ENCODE peak calls at places on chromosomes 7 and 10, in seven cellular contexts. One of them, this sample, is unnamed.

GRCh38 chr7:157568785-157569584 is 232.2 kb downstream of the DNAJB6 start:
- DNase-seq in cardiac fibroblast: peak
- DNase-seq in lower leg skin: no peak
- DNase-seq in right lobe of liver: no peak
- DNase-seq in RWPE1: no peak
- DNase-seq in fibroblast of mammary gland: peak
- DNase-seq in PC-9: no peak
- DNase-seq in this sample: peak

GRCh38 chr10:78913219-78914059 is 155.3 kb upstream of the ZMIZ1 start:
- DNase-seq in fibroblast of mammary gland: no peak
- DNase-seq in right lobe of liver: peak
- DNase-seq in cardiac fibroblast: no peak
- DNase-seq in PC-9: no peak
- DNase-seq in RWPE1: no peak
- DNase-seq in lower leg skin: no peak
- DNase-seq in this sample: no peak

GRCh38 chr7:100071018-100071723 is 10.4 kb downstream of the ZNF3 start:
- DNase-seq in fibroblast of mammary gland: no peak
- DNase-seq in PC-9: no peak
- DNase-seq in right lobe of liver: no peak
- DNase-seq in cardiac fibroblast: no peak
- DNase-seq in lower leg skin: no peak
- DNase-seq in RWPE1: no peak
- DNase-seq in this sample: no peak

GRCh38 chr10:52877453-52877852 is 104.9 kb upstream of the MBL2 start:
- DNase-seq in RWPE1: no peak
- DNase-seq in lower leg skin: no peak
- DNase-seq in cardiac fibroblast: no peak
- DNase-seq in fibroblast of mammary gland: no peak
- DNase-seq in PC-9: no peak
- DNase-seq in right lobe of liver: no peak
- DNase-seq in this sample: no peak

GRCh38 chr10:24849537-24850299 is 102.7 kb downstream of the PRTFDC1 start:
- DNase-seq in cardiac fibroblast: peak
- DNase-seq in PC-9: peak
- DNase-seq in right lobe of liver: no peak
- DNase-seq in fibroblast of mammary gland: no peak
- DNase-seq in lower leg skin: no peak
- DNase-seq in RWPE1: peak
- DNase-seq in this sample: no peak

GRCh38 chr7:50142421-50143113 is 49.5 kb upstream of the ZPBP start:
- DNase-seq in cardiac fibroblast: peak
- DNase-seq in lower leg skin: no peak
- DNase-seq in fibroblast of mammary gland: peak
- DNase-seq in PC-9: no peak
- DNase-seq in RWPE1: no peak
- DNase-seq in right lobe of liver: no peak
- DNase-seq in this sample: no peak

GRCh38 chr10:91051834-91052233 is 130.9 kb upstream of the ANKRD1 start:
- DNase-seq in RWPE1: no peak
- DNase-seq in lower leg skin: no peak
- DNase-seq in cardiac fibroblast: peak
- DNase-seq in right lobe of liver: no peak
- DNase-seq in fibroblast of mammary gland: peak
- DNase-seq in PC-9: no peak
- DNase-seq in this sample: no peak

GRCh38 chr7:91353923-91354322 is 89.7 kb downstream of the FZD1 start:
- DNase-seq in RWPE1: no peak
- DNase-seq in PC-9: no peak
- DNase-seq in cardiac fibroblast: no peak
- DNase-seq in fibroblast of mammary gland: no peak
- DNase-seq in lower leg skin: no peak
- DNase-seq in right lobe of liver: no peak
- DNase-seq in this sample: no peak

GRCh38 chr10:119189811-119190282 is 11.2 kb upstream of the PRDX3 start:
- DNase-seq in cardiac fibroblast: peak
- DNase-seq in fibroblast of mammary gland: no peak
- DNase-seq in right lobe of liver: no peak
- DNase-seq in lower leg skin: no peak
- DNase-seq in RWPE1: no peak
- DNase-seq in PC-9: no peak
- DNase-seq in this sample: no peak

GRCh38 chr10:47140752-47141348 is 159.1 kb upstream of the GDF10 start:
- DNase-seq in cardiac fibroblast: no peak
- DNase-seq in right lobe of liver: no peak
- DNase-seq in lower leg skin: no peak
- DNase-seq in RWPE1: no peak
- DNase-seq in fibroblast of mammary gland: no peak
- DNase-seq in PC-9: no peak
- DNase-seq in this sample: no peak

GRCh38 chr10:37701781-37702493 is 155.5 kb downstream of the ZNF248 start:
- DNase-seq in right lobe of liver: no peak
- DNase-seq in lower leg skin: peak
- DNase-seq in fibroblast of mammary gland: no peak
- DNase-seq in RWPE1: no peak
- DNase-seq in PC-9: no peak
- DNase-seq in cardiac fibroblast: no peak
- DNase-seq in this sample: no peak

GRCh38 chr7:143376396-143376795 is 4.7 kb upstream of the ZYX start:
- DNase-seq in right lobe of liver: no peak
- DNase-seq in RWPE1: no peak
- DNase-seq in lower leg skin: no peak
- DNase-seq in fibroblast of mammary gland: no peak
- DNase-seq in cardiac fibroblast: no peak
- DNase-seq in PC-9: no peak
- DNase-seq in this sample: no peak

GRCh38 chr7:99102809-99103690 is 40.9 kb downstream of the SMURF1 start:
- DNase-seq in right lobe of liver: no peak
- DNase-seq in PC-9: no peak
- DNase-seq in cardiac fibroblast: peak
- DNase-seq in lower leg skin: no peak
- DNase-seq in fibroblast of mammary gland: peak
- DNase-seq in RWPE1: peak
- DNase-seq in this sample: peak

GRCh38 chr10:103605359-103606156 is 112.1 kb downstream of the NEURL1 start:
- DNase-seq in PC-9: peak
- DNase-seq in cardiac fibroblast: peak
- DNase-seq in lower leg skin: no peak
- DNase-seq in right lobe of liver: no peak
- DNase-seq in fibroblast of mammary gland: peak
- DNase-seq in RWPE1: peak
- DNase-seq in this sample: peak

GRCh38 chr10:107103174-107104025 is 61.1 kb downstream of the SORCS1 start:
- DNase-seq in RWPE1: no peak
- DNase-seq in lower leg skin: no peak
- DNase-seq in cardiac fibroblast: no peak
- DNase-seq in PC-9: no peak
- DNase-seq in right lobe of liver: no peak
- DNase-seq in fibroblast of mammary gland: no peak
- DNase-seq in this sample: no peak

GRCh38 chr7:51430480-51431086 is 114.0 kb upstream of the COBL start:
- DNase-seq in right lobe of liver: no peak
- DNase-seq in fibroblast of mammary gland: peak
- DNase-seq in cardiac fibroblast: peak
- DNase-seq in lower leg skin: no peak
- DNase-seq in PC-9: peak
- DNase-seq in RWPE1: peak
- DNase-seq in this sample: peak

GRCh38 chr10:19724287-19724686 is 91.9 kb upstream of the PLXDC2 start:
- DNase-seq in cardiac fibroblast: no peak
- DNase-seq in fibroblast of mammary gland: no peak
- DNase-seq in PC-9: no peak
- DNase-seq in right lobe of liver: no peak
- DNase-seq in RWPE1: no peak
- DNase-seq in lower leg skin: no peak
- DNase-seq in this sample: no peak

GRCh38 chr10:130770018-130770630 is 541.4 kb downstream of the TCERG1L start:
- DNase-seq in RWPE1: no peak
- DNase-seq in cardiac fibroblast: no peak
- DNase-seq in right lobe of liver: no peak
- DNase-seq in lower leg skin: peak
- DNase-seq in PC-9: no peak
- DNase-seq in fibroblast of mammary gland: no peak
- DNase-seq in this sample: no peak

GRCh38 chr7:105805619-105806018 is 70.8 kb downstream of the ATXN7L1 start:
- DNase-seq in right lobe of liver: no peak
- DNase-seq in cardiac fibroblast: peak
- DNase-seq in PC-9: no peak
- DNase-seq in RWPE1: no peak
- DNase-seq in lower leg skin: no peak
- DNase-seq in fibroblast of mammary gland: peak
- DNase-seq in this sample: no peak

GRCh38 chr10:73771722-73772279 is 10.0 kb upstream of the CHCHD1 start:
- DNase-seq in cardiac fibroblast: peak
- DNase-seq in lower leg skin: no peak
- DNase-seq in PC-9: peak
- DNase-seq in fibroblast of mammary gland: peak
- DNase-seq in RWPE1: peak
- DNase-seq in right lobe of liver: no peak
- DNase-seq in this sample: no peak

GRCh38 chr7:130982160-130982638 is 248.2 kb upstream of the KLF14 start:
- DNase-seq in right lobe of liver: no peak
- DNase-seq in RWPE1: peak
- DNase-seq in lower leg skin: no peak
- DNase-seq in cardiac fibroblast: peak
- DNase-seq in PC-9: peak
- DNase-seq in fibroblast of mammary gland: peak
- DNase-seq in this sample: peak

GRCh38 chr7:55065079-55065478 is 46.3 kb downstream of the EGFR start:
- DNase-seq in RWPE1: peak
- DNase-seq in right lobe of liver: no peak
- DNase-seq in cardiac fibroblast: peak
- DNase-seq in lower leg skin: no peak
- DNase-seq in fibroblast of mammary gland: peak
- DNase-seq in PC-9: peak
- DNase-seq in this sample: peak

GRCh38 chr10:6473430-6473829 is 106.6 kb downstream of the PRKCQ start:
- DNase-seq in fibroblast of mammary gland: no peak
- DNase-seq in cardiac fibroblast: no peak
- DNase-seq in right lobe of liver: no peak
- DNase-seq in RWPE1: no peak
- DNase-seq in PC-9: no peak
- DNase-seq in lower leg skin: no peak
- DNase-seq in this sample: no peak

GRCh38 chr10:46050956-46051355 is 4.9 kb upstream of the MSMB start:
- DNase-seq in cardiac fibroblast: peak
- DNase-seq in fibroblast of mammary gland: no peak
- DNase-seq in PC-9: no peak
- DNase-seq in RWPE1: no peak
- DNase-seq in lower leg skin: no peak
- DNase-seq in right lobe of liver: peak
- DNase-seq in this sample: no peak

GRCh38 chr10:46055771-46056170 is 9.7 kb upstream of the MSMB start:
- DNase-seq in fibroblast of mammary gland: no peak
- DNase-seq in right lobe of liver: no peak
- DNase-seq in PC-9: no peak
- DNase-seq in RWPE1: no peak
- DNase-seq in lower leg skin: peak
- DNase-seq in cardiac fibroblast: no peak
- DNase-seq in this sample: no peak

GRCh38 chr10:46052791-46053375 is 6.8 kb upstream of the MSMB start:
- DNase-seq in right lobe of liver: peak
- DNase-seq in lower leg skin: no peak
- DNase-seq in cardiac fibroblast: no peak
- DNase-seq in fibroblast of mammary gland: no peak
- DNase-seq in RWPE1: no peak
- DNase-seq in PC-9: no peak
- DNase-seq in this sample: no peak

GRCh38 chr10:46053534-46054434 is 7.7 kb upstream of the MSMB start:
- DNase-seq in right lobe of liver: peak
- DNase-seq in RWPE1: no peak
- DNase-seq in PC-9: no peak
- DNase-seq in lower leg skin: no peak
- DNase-seq in fibroblast of mammary gland: no peak
- DNase-seq in cardiac fibroblast: no peak
- DNase-seq in this sample: no peak

GRCh38 chr10:46052057-46052790 is 6.2 kb upstream of the MSMB start:
- DNase-seq in right lobe of liver: peak
- DNase-seq in RWPE1: no peak
- DNase-seq in cardiac fibroblast: no peak
- DNase-seq in PC-9: no peak
- DNase-seq in lower leg skin: peak
- DNase-seq in fibroblast of mammary gland: no peak
- DNase-seq in this sample: no peak
- TF ChIP-seq CTCF in right lobe of liver: no peak
- TF ChIP-seq CTCF in RWPE1: no peak
- TF ChIP-seq CTCF in cardiac fibroblast: no peak
- TF ChIP-seq CTCF in PC-9: no peak
- TF ChIP-seq CTCF in lower leg skin: no peak
- TF ChIP-seq CTCF in fibroblast of mammary gland: no peak
- TF ChIP-seq CTCF in this sample: no peak

GRCh38 chr7:80098795-80099194 is 35.8 kb upstream of the GNAI1 start:
- DNase-seq in fibroblast of mammary gland: no peak
- DNase-seq in right lobe of liver: no peak
- DNase-seq in RWPE1: no peak
- DNase-seq in PC-9: no peak
- DNase-seq in lower leg skin: no peak
- DNase-seq in cardiac fibroblast: no peak
- DNase-seq in this sample: no peak
- TF ChIP-seq CTCF in fibroblast of mammary gland: peak
- TF ChIP-seq CTCF in right lobe of liver: no peak
- TF ChIP-seq CTCF in RWPE1: no peak
- TF ChIP-seq CTCF in PC-9: peak
- TF ChIP-seq CTCF in lower leg skin: no peak
- TF ChIP-seq CTCF in cardiac fibroblast: peak
- TF ChIP-seq CTCF in this sample: peak

DNA sequence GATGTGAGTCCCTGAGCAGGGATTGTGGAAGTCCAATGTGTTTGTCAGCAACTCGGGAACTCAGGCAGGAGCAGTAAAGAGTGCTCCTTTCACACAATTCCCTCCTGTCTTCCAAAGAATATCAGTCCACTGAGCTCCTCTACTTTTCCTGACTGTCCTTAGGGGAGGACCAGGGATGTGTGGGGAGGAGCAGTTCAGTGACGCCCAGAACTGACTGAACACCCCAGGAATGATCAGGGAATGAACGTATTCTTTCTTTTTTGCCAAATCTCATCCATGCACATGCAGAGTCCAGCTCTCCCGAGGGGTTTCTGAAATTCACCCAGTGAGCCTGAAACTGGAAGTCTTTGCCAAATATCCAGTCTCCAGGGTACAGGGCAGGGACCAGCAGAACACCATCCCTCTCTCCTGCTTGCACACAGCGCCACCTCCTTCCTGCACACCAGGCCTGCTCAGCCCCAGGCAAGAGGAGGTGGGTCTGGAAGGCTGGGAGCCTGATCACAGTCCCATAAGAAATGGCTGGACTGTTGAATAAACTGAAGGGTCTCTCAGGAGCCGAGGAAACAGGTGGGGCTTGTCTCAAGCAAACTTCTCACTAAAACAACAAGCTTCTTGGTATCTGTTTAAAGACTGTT is 294.7 kb downstream of the C7orf25 start:
- DNase-seq in RWPE1: no peak
- DNase-seq in PC-9: no peak
- DNase-seq in cardiac fibroblast: peak
- DNase-seq in fibroblast of mammary gland: no peak
- DNase-seq in right lobe of liver: no peak
- DNase-seq in lower leg skin: no peak
- DNase-seq in this sample: no peak
- TF ChIP-seq CTCF in RWPE1: no peak
- TF ChIP-seq CTCF in PC-9: no peak
- TF ChIP-seq CTCF in cardiac fibroblast: no peak
- TF ChIP-seq CTCF in fibroblast of mammary gland: no peak
- TF ChIP-seq CTCF in right lobe of liver: no peak
- TF ChIP-seq CTCF in lower leg skin: no peak
- TF ChIP-seq CTCF in this sample: no peak

GRCh38 chr10:10930979-10931743 is 86.5 kb upstream of the CELF2 start:
- DNase-seq in right lobe of liver: no peak
- DNase-seq in RWPE1: no peak
- DNase-seq in lower leg skin: no peak
- DNase-seq in fibroblast of mammary gland: no peak
- DNase-seq in cardiac fibroblast: no peak
- DNase-seq in PC-9: no peak
- DNase-seq in this sample: no peak
- TF ChIP-seq CTCF in right lobe of liver: no peak
- TF ChIP-seq CTCF in RWPE1: no peak
- TF ChIP-seq CTCF in lower leg skin: no peak
- TF ChIP-seq CTCF in fibroblast of mammary gland: no peak
- TF ChIP-seq CTCF in cardiac fibroblast: no peak
- TF ChIP-seq CTCF in PC-9: no peak
- TF ChIP-seq CTCF in this sample: peak

This sample was measured in HFFc6.